ENCODE peak calls at places on chromosomes 6 and 20, in six cellular contexts. U is H9, L is neuronal stem cell, D is mesenchymal stem cell, B is H1, Z is mesendoderm. W is an unnamed sample.

GRCh38 chr6:90074161-90074560 is 179.9 kb downstream of the GJA10 start:
- DNase-seq in U (no peak), L (no peak), D (no peak), B (no peak), Z (no peak), W (peak)

GRCh38 chr20:20697325-20697845 is 15.1 kb downstream of the RALGAPA2 start:
- DNase-seq in U (peak), L (no peak), D (no peak), B (no peak), Z (peak), W (no peak)

GRCh38 chr6:142913511-142914047 is 31.4 kb downstream of the HIVEP2 start:
- DNase-seq in U (no peak), L (no peak), D (no peak), B (no peak), Z (no peak), W (no peak)

GRCh38 chr20:35329435-35330139 is 37.4 kb upstream of the FAM83C start:
- DNase-seq in U (peak), L (peak), D (peak), B (peak), Z (peak), W (peak)

GRCh38 chr20:35007413-35007812 is 51.7 kb downstream of the MYH7B start:
- DNase-seq in U (no peak), L (no peak), D (no peak), B (no peak), Z (no peak), W (no peak)

GRCh38 chr6:82169138-82169876 is 78.2 kb downstream of the IBTK start:
- DNase-seq in U (no peak), L (no peak), D (no peak), B (no peak), Z (no peak), W (no peak)

GRCh38 chr6:69216127-69216526 is 580.7 kb downstream of the LMBRD1 start:
- DNase-seq in U (no peak), L (no peak), D (no peak), B (no peak), Z (no peak), W (no peak)

GRCh38 chr20:24194133-24194532 is 205.6 kb upstream of the GGTLC1 start:
- DNase-seq in U (no peak), L (no peak), D (no peak), B (no peak), Z (no peak), W (no peak)

GRCh38 chr6:20906938-20907337 is 372.7 kb downstream of the CDKAL1 start:
- DNase-seq in U (no peak), L (no peak), D (peak), B (no peak), Z (no peak), W (peak)

GRCh38 chr20:29873946-29874345 is 1383.5 kb upstream of the DEFB115 start:
- DNase-seq in U (peak), L (peak), D (peak), B (peak), Z (peak), W (peak)

GRCh38 chr6:153231048-153231635 is 100.1 kb upstream of the RGS17 start:
- DNase-seq in U (peak), L (peak), D (peak), B (peak), Z (peak), W (peak)

GRCh38 chr6:144036064-144036873 is 28.2 kb upstream of the PLAGL1 start:
- DNase-seq in U (peak), L (peak), D (peak), B (no peak), Z (peak), W (peak)

GRCh38 chr6:63440057-63440456 is 120.3 kb upstream of the LGSN start:
- DNase-seq in U (peak), L (no peak), D (no peak), B (no peak), Z (peak), W (no peak)

GRCh38 chr6:45084257-45084656 is 243.9 kb upstream of the RUNX2 start:
- DNase-seq in U (no peak), L (no peak), D (no peak), B (no peak), Z (no peak), W (no peak)

GRCh38 chr6:7479801-7480266 is 61.6 kb upstream of the DSP start:
- DNase-seq in U (no peak), L (no peak), D (peak), B (no peak), Z (no peak), W (peak)

GRCh38 chr20:37516697-37517370 is 4.2 kb upstream of the NNAT start:
- DNase-seq in U (no peak), L (no peak), D (no peak), B (no peak), Z (no peak), W (peak)

GRCh38 chr20:62236674-62236996 is 1.7 kb upstream of the OSBPL2 start:
- DNase-seq in U (peak), L (peak), D (peak), B (no peak), Z (peak), W (no peak)

GRCh38 chr6:111478064-111478476 is 4.9 kb downstream of the REV3L start:
- DNase-seq in U (no peak), L (no peak), D (peak), B (no peak), Z (peak), W (peak)

GRCh38 chr6:45650527-45651135 is 272.9 kb upstream of the SUPT3H start:
- DNase-seq in U (no peak), L (no peak), D (peak), B (no peak), Z (peak), W (peak)

GRCh38 chr20:37081717-37082289 is 14.0 kb downstream of the RBL1 start:
- DNase-seq in U (no peak), L (no peak), D (peak), B (no peak), Z (peak), W (no peak)

GRCh38 chr6:169420912-169421543 is 167.4 kb upstream of the THBS2 start:
- DNase-seq in U (peak), L (no peak), D (peak), B (no peak), Z (peak), W (peak)

GRCh38 chr6:128694303-128695009 is 174.1 kb upstream of the PTPRK start:
- DNase-seq in U (no peak), L (no peak), D (peak), B (no peak), Z (no peak), W (no peak)

GRCh38 chr6:56868687-56869086 is 86.2 kb upstream of the BEND6 start:
- DNase-seq in U (no peak), L (no peak), D (peak), B (no peak), Z (peak), W (peak)

GRCh38 chr6:134752445-134752844 is 197.5 kb downstream of the ALDH8A1 start:
- DNase-seq in U (no peak), L (no peak), D (no peak), B (no peak), Z (no peak), W (no peak)

GRCh38 chr6:30955367-30956042 is 14.7 kb downstream of the MUCL3 start:
- DNase-seq in U (peak), L (peak), D (peak), B (peak), Z (peak), W (peak)

GRCh38 chr6:7496266-7496875 is 45.1 kb upstream of the DSP start:
- DNase-seq in U (no peak), L (no peak), D (no peak), B (no peak), Z (no peak), W (peak)

GRCh38 chr6:138805431-138805830 is 9.5 kb downstream of the ECT2L start:
- DNase-seq in U (no peak), L (no peak), D (peak), B (no peak), Z (no peak), W (peak)

GRCh38 chr6:106476326-106477105 is 116.0 kb downstream of the CRYBG1 start:
- DNase-seq in U (no peak), L (no peak), D (peak), B (no peak), Z (no peak), W (peak)

GRCh38 chr6:135814043-135814442 is 37.5 kb upstream of the PDE7B start:
- DNase-seq in U (no peak), L (no peak), D (no peak), B (no peak), Z (no peak), W (no peak)

GRCh38 chr20:58001381-58001780 is 227.1 kb downstream of the ANKRD60 start:
- DNase-seq in U (no peak), L (no peak), D (no peak), B (no peak), Z (no peak), W (no peak)
- H2BK15ac ChIP-seq in U (no peak), L (no peak), D (no peak), B (peak), Z (no peak), W (no peak)

DNA sequence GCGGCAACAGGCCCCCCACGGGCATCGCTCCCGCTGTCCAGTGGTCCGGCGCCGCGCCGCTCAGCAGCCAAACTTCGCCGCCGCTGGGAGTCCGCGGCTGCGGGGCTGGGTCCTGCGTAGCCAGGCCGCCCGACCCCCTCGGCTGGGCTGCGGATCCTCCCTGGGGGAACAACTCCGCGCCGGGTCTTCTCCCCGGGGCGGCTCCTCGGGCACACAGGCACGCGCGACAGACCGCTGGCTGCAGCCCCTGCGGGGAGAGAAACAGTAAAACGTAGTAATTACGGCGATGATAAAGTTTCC is 570 bp downstream of the MAN1A1 start:
- DNase-seq in U (no peak), L (no peak), D (no peak), B (peak), Z (no peak), W (no peak)
- H2BK15ac ChIP-seq in U (no peak), L (peak), D (peak), B (no peak), Z (no peak), W (no peak)

GRCh38 chr20:48489046-48489463 is 338.7 kb downstream of the PREX1 start:
- DNase-seq in U (no peak), L (no peak), D (no peak), B (no peak), Z (no peak), W (no peak)
- H2BK15ac ChIP-seq in U (no peak), L (peak), D (no peak), B (no peak), Z (no peak), W (no peak)

DNA sequence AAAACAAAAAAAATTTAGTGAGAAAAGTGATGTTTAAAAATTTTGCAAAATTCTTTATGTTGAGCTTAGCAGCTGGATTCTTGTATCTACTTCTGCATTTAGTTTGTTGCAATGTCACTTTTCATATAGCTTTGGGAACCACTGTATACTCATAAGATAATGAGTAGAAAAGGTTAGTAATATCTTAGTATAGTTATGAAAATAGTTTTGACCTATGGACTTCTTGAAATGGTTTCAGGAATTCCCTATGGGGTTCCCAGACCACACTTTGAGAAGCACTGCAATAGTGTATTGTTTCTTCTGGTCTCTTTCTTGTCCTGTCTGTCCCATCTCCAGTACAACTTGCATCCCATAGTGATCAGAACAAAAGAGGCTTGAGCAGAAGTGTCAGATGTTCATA is 29.4 kb downstream of the PPP1R16B start:
- DNase-seq in U (no peak), L (no peak), D (no peak), B (no peak), Z (no peak), W (no peak)
- H2BK15ac ChIP-seq in U (no peak), L (no peak), D (no peak), B (no peak), Z (no peak), W (no peak)

DNA sequence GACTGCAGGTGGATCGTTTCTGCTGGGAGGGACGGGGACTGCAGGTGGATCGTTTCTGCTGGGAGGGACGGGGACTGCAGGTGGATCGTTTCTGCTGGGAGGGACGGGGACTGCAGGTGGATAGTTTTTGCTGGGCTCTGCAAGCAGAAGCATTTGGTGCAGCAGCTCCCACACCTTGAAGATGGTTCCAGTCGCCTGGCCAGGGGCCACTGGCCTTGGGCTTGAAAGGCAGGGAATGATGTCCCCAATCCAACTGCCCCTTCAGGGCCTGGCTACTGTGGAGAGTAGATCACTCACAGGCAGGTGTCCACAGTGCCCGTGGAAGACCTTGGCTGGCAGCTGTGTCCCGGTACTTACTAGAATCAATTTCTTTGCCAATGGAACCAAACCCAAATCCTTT is 68.2 kb downstream of the PSMG4 start:
- DNase-seq in U (no peak), L (no peak), D (no peak), B (no peak), Z (no peak), W (no peak)
- H2BK15ac ChIP-seq in U (no peak), L (no peak), D (no peak), B (no peak), Z (no peak), W (no peak)

DNA sequence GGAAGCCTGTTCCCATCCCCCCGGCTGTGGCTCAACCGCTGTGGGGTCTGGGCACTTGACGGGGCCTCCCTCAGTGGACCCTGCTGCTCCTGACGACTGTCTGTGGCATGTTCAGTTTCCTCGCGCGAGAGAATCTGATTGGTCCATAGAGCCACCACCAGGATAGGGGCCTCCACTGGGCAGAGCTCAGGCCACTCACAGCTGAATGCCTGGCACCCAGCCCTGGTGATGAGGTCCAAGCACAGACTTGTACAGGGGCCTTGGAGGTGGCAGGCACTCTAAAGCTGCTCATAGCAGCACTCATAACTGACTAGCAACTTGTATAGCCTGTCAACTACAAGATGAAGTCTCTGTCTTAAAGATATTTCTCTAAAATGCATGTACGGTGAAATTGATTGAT is 368.1 kb downstream of the NRN1 start:
- DNase-seq in U (no peak), L (no peak), D (no peak), B (no peak), Z (no peak), W (no peak)
- H2BK15ac ChIP-seq in U (no peak), L (no peak), D (no peak), B (no peak), Z (no peak), W (no peak)

W was measured in IMR-90.